ENCODE peak calls at places on chromosome 12, in five cellular contexts. One of them, this sample, is unnamed.

GRCh38 chr12:19792028-19792427 is 352.7 kb downstream of the AEBP2 start:
- DNase-seq in heart right ventricle: no peak
- DNase-seq in NCI-H1417: no peak
- DNase-seq in SK-MEL-5: no peak
- DNase-seq in Caco-2: no peak
- DNase-seq in this sample: no peak

GRCh38 chr12:108299516-108299915 is 39.6 kb downstream of the CMKLR1 start:
- DNase-seq in heart right ventricle: no peak
- DNase-seq in Caco-2: no peak
- DNase-seq in SK-MEL-5: no peak
- DNase-seq in NCI-H1417: no peak
- DNase-seq in this sample: no peak

GRCh38 chr12:69821441-69822204 is 3.4 kb upstream of the MYRFL start:
- DNase-seq in SK-MEL-5: peak
- DNase-seq in NCI-H1417: no peak
- DNase-seq in heart right ventricle: no peak
- DNase-seq in Caco-2: no peak
- DNase-seq in this sample: no peak

GRCh38 chr12:68189766-68190700 is 30.5 kb upstream of the IFNG start:
- DNase-seq in heart right ventricle: no peak
- DNase-seq in NCI-H1417: no peak
- DNase-seq in SK-MEL-5: peak
- DNase-seq in Caco-2: no peak
- DNase-seq in this sample: no peak

GRCh38 chr12:53817021-53817389 is 65.2 kb upstream of the CISTR start:
- DNase-seq in Caco-2: no peak
- DNase-seq in NCI-H1417: no peak
- DNase-seq in heart right ventricle: no peak
- DNase-seq in SK-MEL-5: no peak
- DNase-seq in this sample: no peak

GRCh38 chr12:182381-182883 is 31.5 kb downstream of the SLC6A12 start:
- DNase-seq in Caco-2: no peak
- DNase-seq in heart right ventricle: peak
- DNase-seq in NCI-H1417: no peak
- DNase-seq in SK-MEL-5: no peak
- DNase-seq in this sample: no peak

GRCh38 chr12:114605918-114606317 is 78.1 kb downstream of the TBX3 start:
- DNase-seq in NCI-H1417: no peak
- DNase-seq in Caco-2: no peak
- DNase-seq in SK-MEL-5: no peak
- DNase-seq in heart right ventricle: no peak
- DNase-seq in this sample: no peak

GRCh38 chr12:522692-523378 is 63.1 kb downstream of the B4GALNT3 start:
- DNase-seq in SK-MEL-5: no peak
- DNase-seq in heart right ventricle: no peak
- DNase-seq in Caco-2: no peak
- DNase-seq in NCI-H1417: peak
- DNase-seq in this sample: no peak

GRCh38 chr12:109731231-109731731 is 17.7 kb downstream of the FAM222A start:
- DNase-seq in heart right ventricle: no peak
- DNase-seq in Caco-2: peak
- DNase-seq in SK-MEL-5: no peak
- DNase-seq in NCI-H1417: no peak
- DNase-seq in this sample: no peak

GRCh38 chr12:105945935-105946334 is 192.8 kb downstream of the NUAK1 start:
- DNase-seq in NCI-H1417: no peak
- DNase-seq in Caco-2: no peak
- DNase-seq in heart right ventricle: no peak
- DNase-seq in SK-MEL-5: no peak
- DNase-seq in this sample: no peak

GRCh38 chr12:77510985-77511384 is 319.7 kb upstream of the NAV3 start:
- DNase-seq in heart right ventricle: no peak
- DNase-seq in SK-MEL-5: no peak
- DNase-seq in NCI-H1417: peak
- DNase-seq in Caco-2: no peak
- DNase-seq in this sample: no peak

GRCh38 chr12:27524839-27525238 is 833 bp downstream of the PPFIBP1 start:
- DNase-seq in NCI-H1417: peak
- DNase-seq in heart right ventricle: no peak
- DNase-seq in SK-MEL-5: peak
- DNase-seq in Caco-2: no peak
- DNase-seq in this sample: no peak

GRCh38 chr12:102167821-102168605 is 29.6 kb downstream of the PMCH start:
- DNase-seq in Caco-2: no peak
- DNase-seq in heart right ventricle: no peak
- DNase-seq in NCI-H1417: no peak
- DNase-seq in SK-MEL-5: no peak
- DNase-seq in this sample: no peak

GRCh38 chr12:48927261-48927660 is 2.0 kb upstream of the FKBP11 start:
- DNase-seq in Caco-2: no peak
- DNase-seq in heart right ventricle: no peak
- DNase-seq in SK-MEL-5: no peak
- DNase-seq in NCI-H1417: no peak
- DNase-seq in this sample: no peak

GRCh38 chr12:74449872-74450271 is 87.8 kb upstream of the ATXN7L3B start:
- DNase-seq in SK-MEL-5: peak
- DNase-seq in Caco-2: no peak
- DNase-seq in NCI-H1417: no peak
- DNase-seq in heart right ventricle: no peak
- DNase-seq in this sample: no peak

GRCh38 chr12:56247923-56248322 is 10.3 kb downstream of the ANKRD52 start:
- DNase-seq in heart right ventricle: no peak
- DNase-seq in Caco-2: no peak
- DNase-seq in NCI-H1417: no peak
- DNase-seq in SK-MEL-5: no peak
- DNase-seq in this sample: no peak

GRCh38 chr12:54588110-54588831 is at the start of gene PPP1R1A:
- DNase-seq in heart right ventricle: peak
- DNase-seq in SK-MEL-5: no peak
- DNase-seq in NCI-H1417: peak
- DNase-seq in Caco-2: no peak
- DNase-seq in this sample: peak

GRCh38 chr12:120197542-120197887 is 3.0 kb upstream of the GCN1 start:
- DNase-seq in SK-MEL-5: no peak
- DNase-seq in NCI-H1417: no peak
- DNase-seq in heart right ventricle: no peak
- DNase-seq in Caco-2: no peak
- DNase-seq in this sample: no peak

GRCh38 chr12:45263587-45263986 is 47.7 kb downstream of the ANO6 start:
- DNase-seq in Caco-2: no peak
- DNase-seq in NCI-H1417: no peak
- DNase-seq in SK-MEL-5: no peak
- DNase-seq in heart right ventricle: no peak
- DNase-seq in this sample: no peak

GRCh38 chr12:109139360-109139759 is 23.0 kb downstream of the ACACB start:
- DNase-seq in SK-MEL-5: no peak
- DNase-seq in Caco-2: no peak
- DNase-seq in heart right ventricle: no peak
- DNase-seq in NCI-H1417: no peak
- DNase-seq in this sample: no peak

GRCh38 chr12:63302269-63302940 is 151.4 kb upstream of the AVPR1A start:
- DNase-seq in SK-MEL-5: no peak
- DNase-seq in NCI-H1417: no peak
- DNase-seq in Caco-2: no peak
- DNase-seq in heart right ventricle: no peak
- DNase-seq in this sample: no peak

GRCh38 chr12:52243774-52244614 is 11.0 kb downstream of the KRT7 start:
- DNase-seq in Caco-2: no peak
- DNase-seq in SK-MEL-5: no peak
- DNase-seq in heart right ventricle: peak
- DNase-seq in NCI-H1417: peak
- DNase-seq in this sample: no peak

GRCh38 chr12:6465467-6466183 is 4.9 kb downstream of the VAMP1 start:
- DNase-seq in Caco-2: peak
- DNase-seq in SK-MEL-5: peak
- DNase-seq in NCI-H1417: peak
- DNase-seq in heart right ventricle: no peak
- DNase-seq in this sample: peak

GRCh38 chr12:132948146-132949066 is 7.7 kb downstream of the ZNF605 start:
- DNase-seq in NCI-H1417: no peak
- DNase-seq in heart right ventricle: no peak
- DNase-seq in SK-MEL-5: no peak
- DNase-seq in Caco-2: no peak
- DNase-seq in this sample: no peak

GRCh38 chr12:131454418-131455217 is 256.3 kb upstream of the SFSWAP start:
- DNase-seq in SK-MEL-5: peak
- DNase-seq in Caco-2: peak
- DNase-seq in heart right ventricle: peak
- DNase-seq in NCI-H1417: no peak
- DNase-seq in this sample: peak

GRCh38 chr12:102326987-102327386 is 129.4 kb upstream of the PMCH start:
- DNase-seq in NCI-H1417: no peak
- DNase-seq in heart right ventricle: no peak
- DNase-seq in SK-MEL-5: no peak
- DNase-seq in Caco-2: no peak
- DNase-seq in this sample: no peak

GRCh38 chr12:112836736-112837628 is 45.4 kb downstream of the RPH3A start:
- DNase-seq in SK-MEL-5: no peak
- DNase-seq in heart right ventricle: no peak
- DNase-seq in NCI-H1417: no peak
- DNase-seq in Caco-2: no peak
- DNase-seq in this sample: no peak

GRCh38 chr12:31220061-31220460 is 105.9 kb downstream of the SINHCAF start:
- DNase-seq in SK-MEL-5: no peak
- DNase-seq in NCI-H1417: no peak
- DNase-seq in Caco-2: no peak
- DNase-seq in heart right ventricle: no peak
- DNase-seq in this sample: no peak

GRCh38 chr12:107477946-107478610 is 207.5 kb upstream of the PWP1 start:
- DNase-seq in SK-MEL-5: no peak
- DNase-seq in NCI-H1417: no peak
- DNase-seq in Caco-2: no peak
- DNase-seq in heart right ventricle: no peak
- DNase-seq in this sample: no peak

GRCh38 chr12:96294831-96295230 is 100.7 kb downstream of the ELK3 start:
- DNase-seq in Caco-2: no peak
- DNase-seq in SK-MEL-5: no peak
- DNase-seq in NCI-H1417: no peak
- DNase-seq in heart right ventricle: no peak
- DNase-seq in this sample: no peak

GRCh38 chr12:57631566-57632368 is 1.2 kb downstream of the B4GALNT1 start:
- DNase-seq in heart right ventricle: no peak
- DNase-seq in NCI-H1417: peak
- DNase-seq in Caco-2: no peak
- DNase-seq in SK-MEL-5: no peak
- DNase-seq in this sample: no peak

GRCh38 chr12:3453947-3454675 is 36.9 kb upstream of the PRMT8 start:
- DNase-seq in NCI-H1417: no peak
- DNase-seq in heart right ventricle: no peak
- DNase-seq in Caco-2: no peak
- DNase-seq in SK-MEL-5: no peak
- DNase-seq in this sample: no peak

GRCh38 chr12:95848575-95849388 is 10.0 kb upstream of the SNRPF start:
- DNase-seq in Caco-2: no peak
- DNase-seq in heart right ventricle: no peak
- DNase-seq in NCI-H1417: peak
- DNase-seq in SK-MEL-5: peak
- DNase-seq in this sample: peak

GRCh38 chr12:111846016-111846415 is 4.0 kb downstream of the MAPKAPK5 start:
- DNase-seq in heart right ventricle: no peak
- DNase-seq in NCI-H1417: no peak
- DNase-seq in Caco-2: no peak
- DNase-seq in SK-MEL-5: no peak
- DNase-seq in this sample: no peak

GRCh38 chr12:91394903-91395302 is 212.3 kb upstream of the DCN start:
- DNase-seq in Caco-2: no peak
- DNase-seq in NCI-H1417: no peak
- DNase-seq in heart right ventricle: no peak
- DNase-seq in SK-MEL-5: no peak
- DNase-seq in this sample: no peak

GRCh38 chr12:30796508-30796780 is 41.7 kb upstream of the CAPRIN2 start:
- DNase-seq in heart right ventricle: peak
- DNase-seq in Caco-2: peak
- DNase-seq in NCI-H1417: peak
- DNase-seq in SK-MEL-5: no peak
- DNase-seq in this sample: no peak

GRCh38 chr12:13046914-13047472 is 2.8 kb downstream of the FAM234B start:
- DNase-seq in NCI-H1417: no peak
- DNase-seq in heart right ventricle: no peak
- DNase-seq in SK-MEL-5: no peak
- DNase-seq in Caco-2: no peak
- DNase-seq in this sample: no peak